ENCODE peak calls at places on chromosomes 6 and 20, in seven cellular contexts. One of them, this sample, is unnamed. For H3K27me3, the result is how much of the 10 kb centered on the place peaks cover.

GRCh38 chr6:10951675-10952282 is 64.9 kb downstream of the SYCP2L start:
- DNase-seq in spleen: no peak
- DNase-seq in mammary epithelial cell: peak
- DNase-seq in Peyer's patch: no peak
- DNase-seq in endothelial cell of umbilical vein: peak
- DNase-seq in IMR-90: peak
- DNase-seq in brain microvascular endothelial cell: peak
- DNase-seq in this sample: peak

GRCh38 chr6:37042139-37042538 is 36.7 kb downstream of the FGD2 start:
- DNase-seq in Peyer's patch: no peak
- DNase-seq in IMR-90: no peak
- DNase-seq in brain microvascular endothelial cell: no peak
- DNase-seq in spleen: no peak
- DNase-seq in mammary epithelial cell: no peak
- DNase-seq in endothelial cell of umbilical vein: no peak
- DNase-seq in this sample: no peak

GRCh38 chr6:113094781-113095180 is 747.7 kb downstream of the RFPL4B start:
- DNase-seq in spleen: no peak
- DNase-seq in IMR-90: peak
- DNase-seq in mammary epithelial cell: no peak
- DNase-seq in Peyer's patch: no peak
- DNase-seq in brain microvascular endothelial cell: peak
- DNase-seq in endothelial cell of umbilical vein: no peak
- DNase-seq in this sample: no peak

GRCh38 chr20:24066075-24066700 is 77.6 kb upstream of the GGTLC1 start:
- DNase-seq in mammary epithelial cell: no peak
- DNase-seq in spleen: no peak
- DNase-seq in Peyer's patch: no peak
- DNase-seq in brain microvascular endothelial cell: no peak
- DNase-seq in IMR-90: no peak
- DNase-seq in endothelial cell of umbilical vein: no peak
- DNase-seq in this sample: no peak

GRCh38 chr20:8389381-8390368 is 257.6 kb downstream of the PLCB1 start:
- DNase-seq in mammary epithelial cell: peak
- DNase-seq in endothelial cell of umbilical vein: peak
- DNase-seq in IMR-90: peak
- DNase-seq in Peyer's patch: no peak
- DNase-seq in brain microvascular endothelial cell: no peak
- DNase-seq in spleen: no peak
- DNase-seq in this sample: peak

GRCh38 chr6:82878812-82879211 is 186.8 kb downstream of the UBE3D start:
- DNase-seq in endothelial cell of umbilical vein: peak
- DNase-seq in brain microvascular endothelial cell: peak
- DNase-seq in IMR-90: peak
- DNase-seq in Peyer's patch: no peak
- DNase-seq in spleen: no peak
- DNase-seq in mammary epithelial cell: no peak
- DNase-seq in this sample: no peak

GRCh38 chr6:164690702-164691500 is 618.5 kb downstream of the C6orf118 start:
- DNase-seq in IMR-90: no peak
- DNase-seq in Peyer's patch: no peak
- DNase-seq in endothelial cell of umbilical vein: no peak
- DNase-seq in mammary epithelial cell: no peak
- DNase-seq in spleen: no peak
- DNase-seq in brain microvascular endothelial cell: no peak
- DNase-seq in this sample: no peak

GRCh38 chr20:25148181-25148981 is 47.1 kb upstream of the ENTPD6 start:
- DNase-seq in spleen: peak
- DNase-seq in mammary epithelial cell: no peak
- DNase-seq in IMR-90: peak
- DNase-seq in Peyer's patch: peak
- DNase-seq in endothelial cell of umbilical vein: peak
- DNase-seq in brain microvascular endothelial cell: peak
- DNase-seq in this sample: peak

GRCh38 chr6:157981132-157981394 is 600 bp upstream of the SYNJ2 start:
- DNase-seq in brain microvascular endothelial cell: no peak
- DNase-seq in spleen: no peak
- DNase-seq in mammary epithelial cell: no peak
- DNase-seq in IMR-90: no peak
- DNase-seq in endothelial cell of umbilical vein: no peak
- DNase-seq in Peyer's patch: peak
- DNase-seq in this sample: no peak

GRCh38 chr20:57911512-57912226 is 201.9 kb upstream of the PMEPA1 start:
- DNase-seq in brain microvascular endothelial cell: no peak
- DNase-seq in IMR-90: no peak
- DNase-seq in Peyer's patch: no peak
- DNase-seq in endothelial cell of umbilical vein: no peak
- DNase-seq in spleen: no peak
- DNase-seq in mammary epithelial cell: no peak
- DNase-seq in this sample: no peak

GRCh38 chr6:30727920-30728605 is 7.9 kb downstream of the TUBB start:
- DNase-seq in IMR-90: peak
- DNase-seq in brain microvascular endothelial cell: no peak
- DNase-seq in endothelial cell of umbilical vein: peak
- DNase-seq in Peyer's patch: no peak
- DNase-seq in spleen: peak
- DNase-seq in mammary epithelial cell: no peak
- DNase-seq in this sample: no peak

GRCh38 chr20:24102749-24103148 is 114.2 kb upstream of the GGTLC1 start:
- DNase-seq in IMR-90: no peak
- DNase-seq in mammary epithelial cell: peak
- DNase-seq in brain microvascular endothelial cell: peak
- DNase-seq in endothelial cell of umbilical vein: peak
- DNase-seq in spleen: no peak
- DNase-seq in Peyer's patch: no peak
- DNase-seq in this sample: peak

GRCh38 chr6:143741480-143741879 is 63.7 kb downstream of the PHACTR2 start:
- DNase-seq in IMR-90: no peak
- DNase-seq in mammary epithelial cell: no peak
- DNase-seq in Peyer's patch: no peak
- DNase-seq in endothelial cell of umbilical vein: no peak
- DNase-seq in spleen: no peak
- DNase-seq in brain microvascular endothelial cell: no peak
- DNase-seq in this sample: no peak

GRCh38 chr6:127415096-127415495 is 44.1 kb downstream of the KIAA0408 start:
- DNase-seq in spleen: no peak
- DNase-seq in endothelial cell of umbilical vein: no peak
- DNase-seq in IMR-90: no peak
- DNase-seq in mammary epithelial cell: no peak
- DNase-seq in Peyer's patch: no peak
- DNase-seq in brain microvascular endothelial cell: no peak
- DNase-seq in this sample: no peak

GRCh38 chr6:108895591-108895990 is 47.4 kb downstream of the ARMC2 start:
- DNase-seq in spleen: no peak
- DNase-seq in Peyer's patch: no peak
- DNase-seq in IMR-90: peak
- DNase-seq in brain microvascular endothelial cell: no peak
- DNase-seq in endothelial cell of umbilical vein: no peak
- DNase-seq in mammary epithelial cell: no peak
- DNase-seq in this sample: no peak

GRCh38 chr20:23435675-23436539 is 3.6 kb upstream of the CSTL1 start:
- DNase-seq in endothelial cell of umbilical vein: no peak
- DNase-seq in Peyer's patch: peak
- DNase-seq in IMR-90: no peak
- DNase-seq in mammary epithelial cell: no peak
- DNase-seq in spleen: no peak
- DNase-seq in brain microvascular endothelial cell: no peak
- DNase-seq in this sample: no peak

GRCh38 chr6:83292900-83293843 is 100.0 kb downstream of the RWDD2A start:
- DNase-seq in IMR-90: no peak
- DNase-seq in spleen: no peak
- DNase-seq in mammary epithelial cell: no peak
- DNase-seq in Peyer's patch: no peak
- DNase-seq in brain microvascular endothelial cell: no peak
- DNase-seq in endothelial cell of umbilical vein: no peak
- DNase-seq in this sample: no peak

GRCh38 chr6:166307981-166308768 is at the start of gene PRR18:
- DNase-seq in mammary epithelial cell: no peak
- DNase-seq in Peyer's patch: no peak
- DNase-seq in brain microvascular endothelial cell: no peak
- DNase-seq in spleen: peak
- DNase-seq in endothelial cell of umbilical vein: no peak
- DNase-seq in IMR-90: no peak
- DNase-seq in this sample: no peak

GRCh38 chr20:58342104-58342945 is 32.8 kb downstream of the RAB22A start:
- DNase-seq in endothelial cell of umbilical vein: peak
- DNase-seq in spleen: no peak
- DNase-seq in IMR-90: peak
- DNase-seq in Peyer's patch: no peak
- DNase-seq in mammary epithelial cell: peak
- DNase-seq in brain microvascular endothelial cell: peak
- DNase-seq in this sample: peak

GRCh38 chr20:11216451-11217314 is 542.9 kb upstream of the JAG1 start:
- DNase-seq in IMR-90: peak
- DNase-seq in spleen: no peak
- DNase-seq in brain microvascular endothelial cell: peak
- DNase-seq in Peyer's patch: no peak
- DNase-seq in mammary epithelial cell: no peak
- DNase-seq in endothelial cell of umbilical vein: peak
- DNase-seq in this sample: no peak

GRCh38 chr6:37765182-37765780 is 54.2 kb upstream of the ZFAND3 start:
- DNase-seq in brain microvascular endothelial cell: no peak
- DNase-seq in IMR-90: no peak
- DNase-seq in spleen: no peak
- DNase-seq in endothelial cell of umbilical vein: no peak
- DNase-seq in Peyer's patch: no peak
- DNase-seq in mammary epithelial cell: no peak
- DNase-seq in this sample: no peak

GRCh38 chr6:18504232-18504596 is 117.1 kb downstream of the RNF144B start:
- DNase-seq in mammary epithelial cell: no peak
- DNase-seq in brain microvascular endothelial cell: no peak
- DNase-seq in spleen: no peak
- DNase-seq in endothelial cell of umbilical vein: no peak
- DNase-seq in Peyer's patch: no peak
- DNase-seq in IMR-90: no peak
- DNase-seq in this sample: no peak

GRCh38 chr6:18503187-18503586 is 116.0 kb downstream of the RNF144B start:
- DNase-seq in IMR-90: no peak
- DNase-seq in spleen: no peak
- DNase-seq in brain microvascular endothelial cell: no peak
- DNase-seq in mammary epithelial cell: no peak
- DNase-seq in Peyer's patch: no peak
- DNase-seq in endothelial cell of umbilical vein: no peak
- DNase-seq in this sample: no peak

GRCh38 chr6:18501313-18502013 is 114.3 kb downstream of the RNF144B start:
- DNase-seq in spleen: peak
- DNase-seq in IMR-90: peak
- DNase-seq in brain microvascular endothelial cell: peak
- DNase-seq in Peyer's patch: peak
- DNase-seq in mammary epithelial cell: peak
- DNase-seq in endothelial cell of umbilical vein: no peak
- DNase-seq in this sample: peak

GRCh38 chr6:18506387-18507017 is 119.4 kb downstream of the RNF144B start:
- DNase-seq in IMR-90: peak
- DNase-seq in brain microvascular endothelial cell: peak
- DNase-seq in spleen: no peak
- DNase-seq in Peyer's patch: no peak
- DNase-seq in mammary epithelial cell: no peak
- DNase-seq in endothelial cell of umbilical vein: no peak
- DNase-seq in this sample: no peak

GRCh38 chr6:18503588-18504231 is 116.6 kb downstream of the RNF144B start:
- DNase-seq in IMR-90: peak
- DNase-seq in Peyer's patch: peak
- DNase-seq in spleen: no peak
- DNase-seq in mammary epithelial cell: peak
- DNase-seq in brain microvascular endothelial cell: peak
- DNase-seq in endothelial cell of umbilical vein: peak
- DNase-seq in this sample: peak
- H3K4me3 ChIP-seq in IMR-90: no peak
- H3K4me3 ChIP-seq in Peyer's patch: peak
- H3K4me3 ChIP-seq in spleen: peak
- H3K4me3 ChIP-seq in mammary epithelial cell: peak
- H3K4me3 ChIP-seq in brain microvascular endothelial cell: peak
- H3K4me3 ChIP-seq in endothelial cell of umbilical vein: peak
- H3K4me3 ChIP-seq in this sample: peak

GRCh38 chr20:610130-611046 is at the start of gene TCF15:
- DNase-seq in endothelial cell of umbilical vein: peak
- DNase-seq in Peyer's patch: no peak
- DNase-seq in spleen: no peak
- DNase-seq in brain microvascular endothelial cell: peak
- DNase-seq in IMR-90: no peak
- DNase-seq in mammary epithelial cell: peak
- DNase-seq in this sample: no peak
- H3K27me3 ChIP-seq in endothelial cell of umbilical vein: under half
- H3K27me3 ChIP-seq in Peyer's patch: under half
- H3K27me3 ChIP-seq in spleen: half or more
- H3K27me3 ChIP-seq in brain microvascular endothelial cell: under half
- H3K27me3 ChIP-seq in IMR-90: half or more
- H3K27me3 ChIP-seq in mammary epithelial cell: half or more
- H3K27me3 ChIP-seq in this sample: under half

DNA sequence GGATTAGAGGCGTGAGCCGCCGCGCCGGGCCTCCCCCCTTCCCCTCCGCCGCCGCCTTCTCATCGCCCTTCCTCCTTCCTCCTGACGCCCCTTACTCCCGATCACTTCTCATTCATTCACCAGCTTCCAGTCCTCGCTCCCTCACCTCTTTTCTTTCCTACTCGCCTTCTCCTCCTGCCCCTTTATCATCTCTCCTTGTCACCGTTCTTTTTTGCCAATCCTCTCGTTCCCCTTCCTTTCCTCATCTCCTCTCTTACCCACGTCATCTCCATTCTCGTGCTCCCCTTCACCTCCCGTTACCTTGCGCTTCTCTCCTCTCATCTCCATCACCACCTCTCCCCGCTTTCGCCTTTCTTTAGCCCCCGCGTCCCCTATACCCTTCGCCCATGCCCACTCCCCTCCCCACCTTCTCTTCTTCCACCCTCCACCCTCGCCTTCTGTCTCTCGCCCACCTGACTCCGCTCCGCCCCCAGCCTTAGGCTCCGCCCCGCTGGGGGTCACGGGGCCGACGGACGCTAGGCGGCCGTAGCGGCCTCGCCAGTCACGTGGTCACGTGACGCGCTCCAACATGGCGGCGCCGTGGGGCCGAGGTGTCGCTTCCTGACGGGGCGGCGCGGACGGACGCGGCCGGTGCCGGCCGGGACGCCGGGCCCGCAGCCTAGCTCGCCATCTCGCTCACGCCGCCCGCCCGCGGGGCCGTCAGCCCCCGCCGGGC is at the start of gene ARFGEF2:
- DNase-seq in endothelial cell of umbilical vein: peak
- DNase-seq in mammary epithelial cell: peak
- DNase-seq in spleen: peak
- DNase-seq in IMR-90: peak
- DNase-seq in brain microvascular endothelial cell: peak
- DNase-seq in Peyer's patch: peak
- DNase-seq in this sample: peak
- TF ChIP-seq CTCF in endothelial cell of umbilical vein: no peak
- TF ChIP-seq CTCF in mammary epithelial cell: no peak
- TF ChIP-seq CTCF in spleen: peak
- TF ChIP-seq CTCF in IMR-90: peak
- TF ChIP-seq CTCF in brain microvascular endothelial cell: no peak
- TF ChIP-seq CTCF in Peyer's patch: no peak
- TF ChIP-seq CTCF in this sample: no peak

GRCh38 chr6:28124971-28125353 is 553 bp downstream of the ZSCAN16 start:
- DNase-seq in Peyer's patch: no peak
- DNase-seq in mammary epithelial cell: no peak
- DNase-seq in spleen: no peak
- DNase-seq in brain microvascular endothelial cell: no peak
- DNase-seq in IMR-90: no peak
- DNase-seq in endothelial cell of umbilical vein: no peak
- DNase-seq in this sample: no peak

GRCh38 chr6:28124350-28124970 is at the start of gene ZSCAN16:
- DNase-seq in Peyer's patch: peak
- DNase-seq in spleen: peak
- DNase-seq in brain microvascular endothelial cell: peak
- DNase-seq in mammary epithelial cell: peak
- DNase-seq in endothelial cell of umbilical vein: peak
- DNase-seq in IMR-90: peak
- DNase-seq in this sample: peak

GRCh38 chr6:28125396-28125795 is 987 bp downstream of the ZSCAN16 start:
- DNase-seq in IMR-90: no peak
- DNase-seq in Peyer's patch: no peak
- DNase-seq in spleen: no peak
- DNase-seq in endothelial cell of umbilical vein: no peak
- DNase-seq in brain microvascular endothelial cell: no peak
- DNase-seq in mammary epithelial cell: no peak
- DNase-seq in this sample: no peak
- H3K4me3 ChIP-seq in IMR-90: no peak
- H3K4me3 ChIP-seq in Peyer's patch: no peak
- H3K4me3 ChIP-seq in spleen: no peak
- H3K4me3 ChIP-seq in endothelial cell of umbilical vein: peak
- H3K4me3 ChIP-seq in brain microvascular endothelial cell: no peak
- H3K4me3 ChIP-seq in mammary epithelial cell: no peak
- H3K4me3 ChIP-seq in this sample: no peak

This sample was measured in bronchial epithelial cell.